ENCODE peak calls at places on chromosomes 5 and 9, in seven cellular contexts. Q, P, K, L, J, D and M are unnamed samples.

GRCh38 chr9:93091453-93092081 is 4.5 kb upstream of the CARD19 start:
- DNase-seq in D (no peak), Q (peak), J (no peak), K (peak), L (peak), P (peak), M (peak)

GRCh38 chr5:15383469-15383868 is 116.5 kb upstream of the FBXL7 start:
- DNase-seq in J (no peak), P (peak), Q (no peak), D (no peak), K (peak), L (no peak), M (no peak)

GRCh38 chr5:148740966-148741742 is 85.3 kb upstream of the ADRB2 start:
- DNase-seq in Q (no peak), K (peak), J (no peak), L (no peak), D (no peak), P (peak), M (peak)

GRCh38 chr9:87256973-87257372 is 240.7 kb upstream of the DAPK1 start:
- DNase-seq in Q (no peak), P (no peak), L (no peak), K (no peak), J (no peak), D (no peak), M (no peak)

GRCh38 chr5:164600166-164600715 is 1094.8 kb downstream of the MAT2B start:
- DNase-seq in D (no peak), Q (no peak), J (no peak), P (no peak), L (no peak), K (peak), M (no peak)

GRCh38 chr9:98378206-98379193 is 123.1 kb upstream of the TBC1D2 start:
- DNase-seq in J (no peak), P (no peak), L (no peak), D (no peak), K (no peak), Q (no peak), M (no peak)

GRCh38 chr5:108315829-108316228 is 66.1 kb downstream of the FBXL17 start:
- DNase-seq in L (no peak), J (no peak), K (no peak), Q (no peak), D (no peak), P (no peak), M (no peak)

GRCh38 chr5:60668715-60669304 is 31.2 kb downstream of the DEPDC1B start:
- DNase-seq in L (no peak), Q (no peak), J (no peak), P (peak), K (peak), D (no peak), M (no peak)

GRCh38 chr5:170569101-170569500 is 65.3 kb downstream of the KCNIP1 start:
- DNase-seq in L (no peak), Q (peak), J (no peak), P (no peak), K (no peak), D (no peak), M (no peak)

GRCh38 chr5:67400752-67401151 is 204.2 kb upstream of the CD180 start:
- DNase-seq in L (no peak), K (peak), Q (no peak), D (no peak), P (no peak), J (no peak), M (no peak)

GRCh38 chr9:89594811-89595550 is 9.8 kb upstream of the GADD45G start:
- DNase-seq in Q (peak), L (no peak), J (no peak), K (no peak), D (no peak), P (peak), M (no peak)

GRCh38 chr9:109245300-109245897 is 75.5 kb downstream of the EPB41L4B start:
- DNase-seq in L (no peak), D (no peak), K (no peak), P (no peak), J (no peak), Q (no peak), M (no peak)

GRCh38 chr9:94938384-94938783 is 211.9 kb downstream of the AOPEP start:
- DNase-seq in D (no peak), Q (no peak), L (no peak), P (no peak), J (no peak), K (no peak), M (no peak)

GRCh38 chr5:170809551-170809950 is 26.0 kb downstream of the GABRP start:
- DNase-seq in P (peak), Q (no peak), K (peak), D (no peak), J (no peak), L (no peak), M (no peak)

GRCh38 chr9:84697494-84698114 is 28.1 kb downstream of the NTRK2 start:
- DNase-seq in J (no peak), Q (no peak), D (peak), K (peak), P (peak), L (peak), M (no peak)

GRCh38 chr9:82140471-82140870 is 151.9 kb downstream of the SPATA31D1 start:
- DNase-seq in P (peak), Q (no peak), D (no peak), L (no peak), J (no peak), K (no peak), M (no peak)

GRCh38 chr9:127850286-127850830 is 4.1 kb downstream of the ENG start:
- DNase-seq in L (no peak), P (peak), D (no peak), J (no peak), Q (no peak), K (no peak), M (no peak)

GRCh38 chr5:56873056-56873455 is 36.3 kb upstream of the SETD9 start:
- DNase-seq in P (no peak), Q (no peak), J (no peak), K (no peak), L (no peak), D (no peak), M (no peak)

GRCh38 chr9:121349009-121349408 is 21.0 kb downstream of the STOM start:
- DNase-seq in D (no peak), Q (no peak), K (no peak), L (peak), P (no peak), J (no peak), M (no peak)

GRCh38 chr9:93471135-93471534 is 17.8 kb upstream of the FAM120AOS start:
- DNase-seq in D (no peak), J (no peak), Q (no peak), P (no peak), L (no peak), K (no peak), M (no peak)

GRCh38 chr9:135722365-135722764 is 20.4 kb downstream of the KCNT1 start:
- DNase-seq in J (no peak), D (no peak), Q (no peak), P (no peak), K (no peak), L (no peak), M (no peak)

GRCh38 chr5:170747357-170747756 is 36.2 kb upstream of the GABRP start:
- DNase-seq in K (no peak), L (no peak), D (no peak), J (no peak), P (peak), Q (no peak), M (no peak)

GRCh38 chr9:136031741-136032638 is 63.1 kb downstream of the NACC2 start:
- DNase-seq in P (no peak), J (no peak), D (no peak), L (no peak), K (no peak), Q (no peak), M (no peak)

GRCh38 chr5:154465169-154465568 is 12.9 kb downstream of the HAND1 start:
- DNase-seq in L (no peak), P (peak), Q (no peak), K (peak), D (no peak), J (no peak), M (no peak)

GRCh38 chr9:73183917-73184861 is 32.5 kb downstream of the ANXA1 start:
- DNase-seq in Q (no peak), P (peak), D (no peak), J (no peak), L (no peak), K (peak), M (no peak)

GRCh38 chr5:17428176-17428800 is 69.7 kb upstream of the TAF11L2 start:
- DNase-seq in L (no peak), P (no peak), J (no peak), K (no peak), Q (no peak), D (no peak), M (no peak)

GRCh38 chr5:176727528-176727900 is 80.2 kb downstream of the TSPAN17 start:
- DNase-seq in P (no peak), L (no peak), D (no peak), Q (no peak), J (no peak), K (no peak), M (no peak)

GRCh38 chr5:147530801-147531389 is 21.0 kb upstream of the DPYSL3 start:
- DNase-seq in D (no peak), L (no peak), K (peak), Q (no peak), P (peak), J (no peak), M (no peak)

GRCh38 chr9:76216161-76216649 is 178.0 kb downstream of the RFK start:
- DNase-seq in P (peak), J (no peak), L (no peak), D (no peak), K (peak), Q (no peak), M (no peak)

GRCh38 chr9:131467214-131467935 is 35.3 kb upstream of the POMT1 start:
- DNase-seq in P (no peak), L (no peak), K (no peak), J (no peak), Q (no peak), D (no peak), M (no peak)

GRCh38 chr5:96775050-96775449 is 32.7 kb downstream of the ERAP1 start:
- DNase-seq in D (no peak), P (no peak), K (no peak), L (no peak), Q (no peak), J (no peak), M (no peak)

GRCh38 chr5:140011297-140011802 is 31.7 kb downstream of the NRG2 start:
- DNase-seq in L (no peak), K (no peak), P (no peak), Q (no peak), J (no peak), D (no peak), M (no peak)

GRCh38 chr9:101849102-101849707 is 110.8 kb upstream of the GRIN3A start:
- DNase-seq in P (no peak), K (no peak), J (no peak), Q (no peak), L (no peak), D (no peak), M (no peak)

GRCh38 chr9:134433101-134433500 is 106.8 kb downstream of the RXRA start:
- DNase-seq in Q (no peak), L (no peak), D (no peak), J (no peak), P (no peak), K (peak), M (no peak)